ENCODE peak calls at places on chromosome 11, in eight cellular contexts. R is effector memory CD4-positive, alpha-beta T cell; U is Caki2; B is activated CD4-positive, alpha-beta T cell treated with anti-CD3 and anti-CD28 coated beads, Interleukin-2, amount 50 U/mL, for 48 hours; Z is stimulated activated CD8-positive, alpha-beta memory T cell treated with anti-CD3 and anti-CD28 coated beads, Interleukin-4, amount 100 ng/mL, for 24 hours; W is IMR-90; N is SHP77; V is Ammon's horn. T is an unnamed sample.

GRCh38 chr11:133903056-133903455 is 53.7 kb downstream of the IGSF9B start:
- DNase-seq in R (no peak), U (no peak), B (no peak), Z (no peak), W (no peak), N (no peak), V (no peak), T (no peak)

GRCh38 chr11:63508009-63508408 is 2.1 kb downstream of the LGALS12 start:
- DNase-seq in R (no peak), U (peak), B (peak), Z (no peak), W (no peak), N (no peak), V (peak), T (no peak)

GRCh38 chr11:128303383-128303782 is 284.0 kb downstream of the ETS1 start:
- DNase-seq in R (no peak), U (no peak), B (no peak), Z (no peak), W (no peak), N (no peak), V (no peak), T (no peak)

GRCh38 chr11:3149852-3150188 is 15.3 kb downstream of the OSBPL5 start:
- DNase-seq in R (no peak), U (no peak), B (no peak), Z (no peak), W (no peak), N (no peak), V (no peak), T (no peak)

GRCh38 chr11:118530180-118530682 is 761 bp upstream of the TMEM25 start:
- DNase-seq in R (no peak), U (peak), B (no peak), Z (no peak), W (peak), N (no peak), V (no peak), T (no peak)

GRCh38 chr11:88849368-88849767 is 216.4 kb downstream of the GRM5 start:
- DNase-seq in R (no peak), U (no peak), B (no peak), Z (no peak), W (peak), N (no peak), V (no peak), T (no peak)

GRCh38 chr11:100863080-100863581 is 176.0 kb downstream of the ARHGAP42 start:
- DNase-seq in R (no peak), U (peak), B (no peak), Z (no peak), W (peak), N (peak), V (no peak), T (no peak)

GRCh38 chr11:56611174-56611573 is 3.5 kb downstream of the OR5M1 start:
- DNase-seq in R (no peak), U (no peak), B (no peak), Z (no peak), W (no peak), N (no peak), V (no peak), T (no peak)

GRCh38 chr11:76524919-76525318 is 80.1 kb downstream of the EMSY start:
- DNase-seq in R (no peak), U (peak), B (no peak), Z (no peak), W (peak), N (no peak), V (no peak), T (no peak)

GRCh38 chr11:118194835-118195627 is 18.6 kb upstream of the SCN2B start:
- DNase-seq in R (no peak), U (peak), B (no peak), Z (no peak), W (peak), N (no peak), V (peak), T (no peak)

GRCh38 chr11:70466154-70466553 is 67.8 kb downstream of the CTTN start:
- DNase-seq in R (no peak), U (no peak), B (peak), Z (no peak), W (peak), N (no peak), V (no peak), T (peak)

GRCh38 chr11:64088159-64089026 is 52.7 kb downstream of the FLRT1 start:
- DNase-seq in R (no peak), U (no peak), B (peak), Z (no peak), W (no peak), N (peak), V (no peak), T (no peak)

GRCh38 chr11:35418847-35419712 is at the start of gene SLC1A2:
- DNase-seq in R (no peak), U (peak), B (peak), Z (no peak), W (peak), N (no peak), V (peak), T (peak)

GRCh38 chr11:113667801-113668200 is 38.3 kb downstream of the TMPRSS5 start:
- DNase-seq in R (no peak), U (no peak), B (no peak), Z (no peak), W (no peak), N (no peak), V (no peak), T (no peak)

GRCh38 chr11:121904148-121904547 is 211.9 kb downstream of the BLID start:
- DNase-seq in R (no peak), U (no peak), B (no peak), Z (no peak), W (no peak), N (no peak), V (peak), T (no peak)

GRCh38 chr11:102599642-102600261 is 25.4 kb downstream of the MMP20 start:
- DNase-seq in R (no peak), U (peak), B (no peak), Z (no peak), W (peak), N (no peak), V (no peak), T (no peak)

GRCh38 chr11:76661306-76661751 is 9.2 kb downstream of the LRRC32 start:
- DNase-seq in R (no peak), U (no peak), B (no peak), Z (no peak), W (no peak), N (no peak), V (no peak), T (no peak)

GRCh38 chr11:101224221-101224620 is 94.6 kb upstream of the PGR start:
- DNase-seq in R (no peak), U (no peak), B (no peak), Z (no peak), W (no peak), N (no peak), V (no peak), T (no peak)

GRCh38 chr11:107705027-107705426 is 6.8 kb downstream of the SLN start:
- DNase-seq in R (no peak), U (peak), B (no peak), Z (no peak), W (peak), N (no peak), V (no peak), T (no peak)

T was measured in activated naive CD8-positive, alpha-beta T cell treated with anti-CD3 and anti-CD28 coated beads, Interleukin-2, amount 50 U/mL, for 24 hours.